ENCODE peak calls at places on chromosomes 7 and 10, in five cellular contexts. One of them, this sample, is unnamed.

GRCh38 chr10:12308976-12309375 is 40.4 kb upstream of the CAMK1D start:
- DNase-seq in CD8-positive, alpha-beta T cell: no peak
- DNase-seq in esophagus squamous epithelium: no peak
- DNase-seq in upper lobe of left lung: no peak
- DNase-seq in BJ: no peak
- DNase-seq in this sample: no peak

GRCh38 chr10:97724341-97724941 is 10.9 kb downstream of the MARVELD1 start:
- DNase-seq in CD8-positive, alpha-beta T cell: no peak
- DNase-seq in esophagus squamous epithelium: no peak
- DNase-seq in upper lobe of left lung: no peak
- DNase-seq in BJ: no peak
- DNase-seq in this sample: no peak

GRCh38 chr7:20575758-20576135 is 39.7 kb upstream of the ABCB5 start:
- DNase-seq in CD8-positive, alpha-beta T cell: no peak
- DNase-seq in esophagus squamous epithelium: no peak
- DNase-seq in upper lobe of left lung: no peak
- DNase-seq in BJ: no peak
- DNase-seq in this sample: no peak

GRCh38 chr10:46255696-46256355 is 31.0 kb upstream of the ANTXRL start:
- DNase-seq in CD8-positive, alpha-beta T cell: no peak
- DNase-seq in esophagus squamous epithelium: no peak
- DNase-seq in upper lobe of left lung: peak
- DNase-seq in BJ: no peak
- DNase-seq in this sample: no peak

GRCh38 chr10:59817806-59818205 is 64.6 kb upstream of the MRLN start:
- DNase-seq in CD8-positive, alpha-beta T cell: no peak
- DNase-seq in esophagus squamous epithelium: no peak
- DNase-seq in upper lobe of left lung: peak
- DNase-seq in BJ: no peak
- DNase-seq in this sample: no peak

GRCh38 chr10:12797471-12798262 is 203.8 kb downstream of the CCDC3 start:
- DNase-seq in CD8-positive, alpha-beta T cell: no peak
- DNase-seq in esophagus squamous epithelium: no peak
- DNase-seq in upper lobe of left lung: no peak
- DNase-seq in BJ: no peak
- DNase-seq in this sample: no peak

GRCh38 chr10:32985781-32986350 is 27.8 kb upstream of the ITGB1 start:
- DNase-seq in CD8-positive, alpha-beta T cell: no peak
- DNase-seq in esophagus squamous epithelium: no peak
- DNase-seq in upper lobe of left lung: no peak
- DNase-seq in BJ: no peak
- DNase-seq in this sample: no peak

GRCh38 chr7:134834689-134835462 is 55.4 kb downstream of the CALD1 start:
- DNase-seq in CD8-positive, alpha-beta T cell: no peak
- DNase-seq in esophagus squamous epithelium: no peak
- DNase-seq in upper lobe of left lung: no peak
- DNase-seq in BJ: no peak
- DNase-seq in this sample: no peak

GRCh38 chr10:96263684-96264083 is 7.7 kb downstream of the BLNK start:
- DNase-seq in CD8-positive, alpha-beta T cell: no peak
- DNase-seq in esophagus squamous epithelium: no peak
- DNase-seq in upper lobe of left lung: no peak
- DNase-seq in BJ: no peak
- DNase-seq in this sample: no peak

GRCh38 chr10:85513450-85513849 is 853.1 kb downstream of the GRID1 start:
- DNase-seq in CD8-positive, alpha-beta T cell: no peak
- DNase-seq in esophagus squamous epithelium: no peak
- DNase-seq in upper lobe of left lung: no peak
- DNase-seq in BJ: no peak
- DNase-seq in this sample: no peak

GRCh38 chr10:94076325-94076841 is 82.7 kb downstream of the PLCE1 start:
- DNase-seq in CD8-positive, alpha-beta T cell: no peak
- DNase-seq in esophagus squamous epithelium: no peak
- DNase-seq in upper lobe of left lung: no peak
- DNase-seq in BJ: peak
- DNase-seq in this sample: peak

GRCh38 chr10:88138319-88138848 is 275.0 kb downstream of the PTEN start:
- DNase-seq in CD8-positive, alpha-beta T cell: no peak
- DNase-seq in esophagus squamous epithelium: no peak
- DNase-seq in upper lobe of left lung: no peak
- DNase-seq in BJ: no peak
- DNase-seq in this sample: no peak

GRCh38 chr7:158975526-158976467 is 119.4 kb downstream of the DYNC2I1 start:
- DNase-seq in CD8-positive, alpha-beta T cell: no peak
- DNase-seq in esophagus squamous epithelium: no peak
- DNase-seq in upper lobe of left lung: no peak
- DNase-seq in BJ: no peak
- DNase-seq in this sample: no peak

GRCh38 chr10:73910764-73911552 is at the start of gene PLAU:
- DNase-seq in CD8-positive, alpha-beta T cell: peak
- DNase-seq in esophagus squamous epithelium: no peak
- DNase-seq in upper lobe of left lung: peak
- DNase-seq in BJ: no peak
- DNase-seq in this sample: no peak

GRCh38 chr10:130141878-130142277 is 5.7 kb downstream of the GLRX3 start:
- DNase-seq in CD8-positive, alpha-beta T cell: no peak
- DNase-seq in esophagus squamous epithelium: no peak
- DNase-seq in upper lobe of left lung: no peak
- DNase-seq in BJ: no peak
- DNase-seq in this sample: no peak

GRCh38 chr7:139860090-139860773 is 31.2 kb downstream of the TBXAS1 start:
- DNase-seq in CD8-positive, alpha-beta T cell: no peak
- DNase-seq in esophagus squamous epithelium: no peak
- DNase-seq in upper lobe of left lung: peak
- DNase-seq in BJ: no peak
- DNase-seq in this sample: no peak

GRCh38 chr10:88157981-88158465 is 294.6 kb downstream of the PTEN start:
- DNase-seq in CD8-positive, alpha-beta T cell: no peak
- DNase-seq in esophagus squamous epithelium: no peak
- DNase-seq in upper lobe of left lung: no peak
- DNase-seq in BJ: peak
- DNase-seq in this sample: peak

GRCh38 chr7:111873963-111874693 is 311.8 kb upstream of the IMMP2L start:
- DNase-seq in CD8-positive, alpha-beta T cell: no peak
- DNase-seq in esophagus squamous epithelium: no peak
- DNase-seq in upper lobe of left lung: no peak
- DNase-seq in BJ: no peak
- DNase-seq in this sample: no peak

GRCh38 chr7:107318523-107319160 is 149.8 kb downstream of the HBP1 start:
- DNase-seq in CD8-positive, alpha-beta T cell: no peak
- DNase-seq in esophagus squamous epithelium: no peak
- DNase-seq in upper lobe of left lung: no peak
- DNase-seq in BJ: no peak
- DNase-seq in this sample: no peak

GRCh38 chr10:61067683-61068336 is 123.8 kb upstream of the RHOBTB1 start:
- DNase-seq in CD8-positive, alpha-beta T cell: no peak
- DNase-seq in esophagus squamous epithelium: no peak
- DNase-seq in upper lobe of left lung: no peak
- DNase-seq in BJ: no peak
- DNase-seq in this sample: no peak

GRCh38 chr10:61064356-61064755 is 120.4 kb upstream of the RHOBTB1 start:
- DNase-seq in CD8-positive, alpha-beta T cell: no peak
- DNase-seq in esophagus squamous epithelium: no peak
- DNase-seq in upper lobe of left lung: no peak
- DNase-seq in BJ: no peak
- DNase-seq in this sample: no peak

GRCh38 chr10:61065010-61065409 is 121.0 kb upstream of the RHOBTB1 start:
- DNase-seq in CD8-positive, alpha-beta T cell: no peak
- DNase-seq in esophagus squamous epithelium: no peak
- DNase-seq in upper lobe of left lung: no peak
- DNase-seq in BJ: no peak
- DNase-seq in this sample: no peak

GRCh38 chr10:61068471-61068870 is 124.5 kb upstream of the RHOBTB1 start:
- DNase-seq in CD8-positive, alpha-beta T cell: no peak
- DNase-seq in esophagus squamous epithelium: no peak
- DNase-seq in upper lobe of left lung: no peak
- DNase-seq in BJ: no peak
- DNase-seq in this sample: no peak

GRCh38 chr10:61066661-61067353 is 122.8 kb upstream of the RHOBTB1 start:
- DNase-seq in CD8-positive, alpha-beta T cell: no peak
- DNase-seq in esophagus squamous epithelium: no peak
- DNase-seq in upper lobe of left lung: no peak
- DNase-seq in BJ: no peak
- DNase-seq in this sample: no peak
- TF ChIP-seq CTCF in CD8-positive, alpha-beta T cell: no peak
- TF ChIP-seq CTCF in esophagus squamous epithelium: no peak
- TF ChIP-seq CTCF in upper lobe of left lung: no peak
- TF ChIP-seq CTCF in BJ: no peak
- TF ChIP-seq CTCF in this sample: no peak

GRCh38 chr7:90726120-90726519 is 130.0 kb downstream of the CDK14 start:
- DNase-seq in CD8-positive, alpha-beta T cell: no peak
- DNase-seq in esophagus squamous epithelium: no peak
- DNase-seq in upper lobe of left lung: no peak
- DNase-seq in BJ: no peak
- DNase-seq in this sample: no peak
- H3K4me3 ChIP-seq in CD8-positive, alpha-beta T cell: no peak
- H3K4me3 ChIP-seq in esophagus squamous epithelium: no peak
- H3K4me3 ChIP-seq in upper lobe of left lung: no peak
- H3K4me3 ChIP-seq in BJ: no peak
- H3K4me3 ChIP-seq in this sample: no peak

GRCh38 chr7:142717453-142717852 is 31.8 kb upstream of the PRSS1 start:
- DNase-seq in CD8-positive, alpha-beta T cell: peak
- DNase-seq in esophagus squamous epithelium: no peak
- DNase-seq in upper lobe of left lung: no peak
- DNase-seq in BJ: no peak
- DNase-seq in this sample: no peak

GRCh38 chr7:142720140-142720773 is 29.0 kb upstream of the PRSS1 start:
- DNase-seq in CD8-positive, alpha-beta T cell: no peak
- DNase-seq in esophagus squamous epithelium: no peak
- DNase-seq in upper lobe of left lung: no peak
- DNase-seq in BJ: no peak
- DNase-seq in this sample: no peak

GRCh38 chr7:142714375-142714774 is 34.9 kb upstream of the PRSS1 start:
- DNase-seq in CD8-positive, alpha-beta T cell: no peak
- DNase-seq in esophagus squamous epithelium: no peak
- DNase-seq in upper lobe of left lung: no peak
- DNase-seq in BJ: no peak
- DNase-seq in this sample: no peak

GRCh38 chr7:142718314-142718713 is 31.0 kb upstream of the PRSS1 start:
- DNase-seq in CD8-positive, alpha-beta T cell: no peak
- DNase-seq in esophagus squamous epithelium: no peak
- DNase-seq in upper lobe of left lung: no peak
- DNase-seq in BJ: no peak
- DNase-seq in this sample: no peak

GRCh38 chr7:142716596-142716995 is 32.7 kb upstream of the PRSS1 start:
- DNase-seq in CD8-positive, alpha-beta T cell: no peak
- DNase-seq in esophagus squamous epithelium: no peak
- DNase-seq in upper lobe of left lung: no peak
- DNase-seq in BJ: no peak
- DNase-seq in this sample: no peak
- TF ChIP-seq CTCF in CD8-positive, alpha-beta T cell: no peak
- TF ChIP-seq CTCF in esophagus squamous epithelium: no peak
- TF ChIP-seq CTCF in upper lobe of left lung: no peak
- TF ChIP-seq CTCF in BJ: no peak
- TF ChIP-seq CTCF in this sample: no peak

DNA sequence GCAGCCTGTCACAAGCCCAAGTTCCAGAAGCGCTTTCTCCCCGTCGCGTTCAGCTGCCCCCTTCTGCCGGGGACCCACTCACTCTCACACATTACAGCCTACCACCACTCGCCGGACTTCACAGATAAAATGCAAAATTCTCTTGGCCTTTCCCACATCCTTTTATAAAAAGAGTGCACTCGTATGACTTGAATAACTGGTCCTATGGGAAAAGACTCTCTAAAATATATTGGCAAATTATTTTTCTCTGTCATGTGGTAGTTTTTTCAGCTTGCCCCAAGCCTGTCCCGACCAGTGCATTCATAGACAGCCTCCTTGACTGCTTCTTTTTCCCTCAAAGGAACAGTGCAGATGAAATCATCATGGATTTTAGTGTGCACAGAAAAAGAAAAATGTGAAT is 1.3 kb downstream of the INHBA start:
- DNase-seq in CD8-positive, alpha-beta T cell: no peak
- DNase-seq in esophagus squamous epithelium: no peak
- DNase-seq in upper lobe of left lung: no peak
- DNase-seq in BJ: no peak
- DNase-seq in this sample: no peak
- H3K4me3 ChIP-seq in CD8-positive, alpha-beta T cell: no peak
- H3K4me3 ChIP-seq in esophagus squamous epithelium: no peak
- H3K4me3 ChIP-seq in upper lobe of left lung: no peak
- H3K4me3 ChIP-seq in BJ: no peak
- H3K4me3 ChIP-seq in this sample: peak

DNA sequence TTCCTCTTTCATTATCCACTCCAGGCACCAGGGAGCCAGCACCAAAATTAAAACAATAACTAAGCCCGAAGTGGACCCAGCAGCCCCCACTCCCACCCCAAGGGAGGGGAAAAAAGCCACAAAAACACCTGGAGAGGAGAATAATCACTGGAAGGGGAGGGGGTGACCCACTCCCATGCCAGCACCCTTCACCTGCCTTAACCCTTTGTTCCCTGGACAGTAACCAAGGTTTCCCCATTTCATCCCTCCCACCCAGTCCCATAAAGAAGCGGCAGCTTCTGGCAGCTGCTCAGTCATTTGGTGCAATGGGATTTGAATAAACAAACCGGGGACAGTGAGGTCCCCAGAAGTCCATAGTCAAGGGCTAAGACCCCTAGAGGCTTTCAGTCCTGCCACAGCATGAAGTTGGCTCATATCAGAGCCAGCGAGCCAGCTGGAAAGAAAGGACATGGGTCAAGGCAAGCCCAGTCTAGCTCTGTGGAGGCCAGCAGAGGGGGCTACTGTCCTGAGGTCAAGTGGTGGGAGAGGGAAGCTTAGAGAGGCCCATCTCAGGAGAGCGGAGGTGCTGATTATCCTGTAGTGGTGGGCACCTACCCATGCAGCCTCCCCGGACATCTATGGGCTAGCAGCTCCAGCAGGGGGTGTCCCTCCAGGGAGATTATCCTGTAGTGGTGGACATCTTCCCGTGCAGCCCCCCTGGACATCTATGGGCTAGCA is 58.8 kb upstream of the LBX1 start:
- DNase-seq in CD8-positive, alpha-beta T cell: no peak
- DNase-seq in esophagus squamous epithelium: no peak
- DNase-seq in upper lobe of left lung: no peak
- DNase-seq in BJ: no peak
- DNase-seq in this sample: no peak
- TF ChIP-seq CTCF in CD8-positive, alpha-beta T cell: no peak
- TF ChIP-seq CTCF in esophagus squamous epithelium: no peak
- TF ChIP-seq CTCF in upper lobe of left lung: no peak
- TF ChIP-seq CTCF in BJ: peak
- TF ChIP-seq CTCF in this sample: peak

GRCh38 chr7:112946350-112946749 is 140.3 kb downstream of the GPR85 start:
- DNase-seq in CD8-positive, alpha-beta T cell: no peak
- DNase-seq in esophagus squamous epithelium: no peak
- DNase-seq in upper lobe of left lung: no peak
- DNase-seq in BJ: no peak
- DNase-seq in this sample: no peak
- H3K4me3 ChIP-seq in CD8-positive, alpha-beta T cell: no peak
- H3K4me3 ChIP-seq in esophagus squamous epithelium: no peak
- H3K4me3 ChIP-seq in upper lobe of left lung: no peak
- H3K4me3 ChIP-seq in BJ: no peak
- H3K4me3 ChIP-seq in this sample: no peak